ENCODE peak calls at places on chromosomes 6 and 20, in five cellular contexts. D, H, U, B and Q are unnamed samples.

GRCh38 chr20:8231038-8231437 is 99.0 kb downstream of the PLCB1 start:
- DNase-seq in H (no peak), U (no peak), D (no peak), B (no peak), Q (no peak)

GRCh38 chr20:59939052-59939878 is 840 bp downstream of the PPP1R3D start:
- DNase-seq in U (no peak), D (no peak), B (no peak), H (peak; percentile 20), Q (no peak)

GRCh38 chr6:100338090-100338489 is 126.6 kb downstream of the SIM1 start:
- DNase-seq in D (no peak), H (no peak), B (no peak), U (no peak), Q (no peak)

GRCh38 chr20:48360338-48360698 is 467.5 kb downstream of the PREX1 start:
- DNase-seq in H (no peak), B (no peak), D (no peak), U (no peak), Q (no peak)

GRCh38 chr20:45704969-45705637 is at the start of gene WFDC10B:
- DNase-seq in H (no peak), D (no peak), B (no peak), U (no peak), Q (no peak)

GRCh38 chr20:54668271-54669053 is 193.1 kb downstream of the DOK5 start:
- DNase-seq in H (peak; percentile 1), B (no peak), D (peak; percentile 58), U (peak; percentile 26), Q (peak; percentile 53)

GRCh38 chr6:16741112-16742016 is 19.9 kb downstream of the ATXN1 start:
- DNase-seq in D (no peak), H (peak; percentile 99), B (no peak), U (no peak), Q (peak; percentile 84)

GRCh38 chr20:63572788-63573738 is 976 bp downstream of the HELZ2 start:
- DNase-seq in B (no peak), H (no peak), U (peak; percentile 49), D (no peak), Q (peak; percentile 10)

GRCh38 chr6:111872521-111873177 is 603 bp downstream of the FYN start:
- DNase-seq in U (no peak), D (peak; percentile 34), B (peak; percentile 52), H (peak; percentile 25), Q (peak; percentile 75)

GRCh38 chr6:152981989-152982767 is 663 bp downstream of the FBXO5 start:
- DNase-seq in B (no peak), U (no peak), D (no peak), H (no peak), Q (no peak)

GRCh38 chr20:36202891-36203338 is 33.4 kb upstream of the AAR2 start:
- DNase-seq in H (peak; percentile 22), U (peak; percentile 48), D (peak; percentile 66), B (peak; percentile 52), Q (peak; percentile 74)

GRCh38 chr6:55758156-55758942 is 117.0 kb downstream of the BMP5 start:
- DNase-seq in U (peak; percentile 57), H (peak; percentile 73), D (no peak), B (no peak), Q (peak; percentile 96)

GRCh38 chr6:109739671-109740070 is 48.6 kb downstream of the FIG4 start:
- DNase-seq in B (no peak), U (no peak), H (no peak), D (no peak), Q (no peak)

GRCh38 chr6:138651491-138651890 is 122.1 kb upstream of the CCDC28A start:
- DNase-seq in D (no peak), B (no peak), U (no peak), H (no peak), Q (no peak)

GRCh38 chr6:139655783-139656705 is 281.6 kb upstream of the CITED2 start:
- DNase-seq in U (peak; percentile 79), D (no peak), B (no peak), H (no peak), Q (no peak)

GRCh38 chr6:72553531-72554202 is 68.2 kb upstream of the KCNQ5 start:
- DNase-seq in D (peak; percentile 8), U (peak; percentile 49), H (peak; percentile 96), B (no peak), Q (peak; percentile 90)

GRCh38 chr6:14799928-14800327 is 445.9 kb upstream of the JARID2 start:
- DNase-seq in H (peak; percentile 71), U (peak; percentile 75), B (no peak), D (peak; percentile 67), Q (peak; percentile 60)

GRCh38 chr6:120354452-120355098 is 979.7 kb downstream of the TBC1D32 start:
- DNase-seq in D (no peak), B (no peak), H (peak; percentile 49), U (no peak), Q (no peak)

GRCh38 chr6:27139753-27140522 is 107.6 kb upstream of the PRSS16 start:
- DNase-seq in U (peak; percentile 48), H (peak; percentile 33), D (peak; percentile 27), B (no peak), Q (no peak)

GRCh38 chr6:134247271-134247833 is 70.6 kb downstream of the SGK1 start:
- DNase-seq in D (no peak), B (peak; percentile 47), H (no peak), U (no peak), Q (no peak)

GRCh38 chr6:117534974-117535373 is 52.5 kb downstream of the DCBLD1 start:
- DNase-seq in D (no peak), H (no peak), U (no peak), B (no peak), Q (no peak)

GRCh38 chr20:48298851-48299484 is 513.7 kb upstream of the SULF2 start:
- DNase-seq in U (peak; percentile 76), D (no peak), B (no peak), H (peak; percentile 90), Q (peak; percentile 91)

GRCh38 chr20:62952373-62953166 is at the start of gene SLC17A9:
- DNase-seq in H (peak; percentile 39), D (peak; percentile 30), B (no peak), U (no peak), Q (peak; percentile 67)

GRCh38 chr20:38748863-38749153 is 548 bp downstream of the ACTR5 start:
- DNase-seq in H (no peak), B (no peak), D (no peak), U (peak; percentile 15), Q (no peak)

GRCh38 chr6:108544586-108544985 is 16.1 kb upstream of the FOXO3 start:
- DNase-seq in H (no peak), U (no peak), B (no peak), D (no peak), Q (peak; percentile 75)

GRCh38 chr6:37011656-37012378 is 6.4 kb downstream of the FGD2 start:
- DNase-seq in H (peak; percentile 34), B (no peak), U (no peak), D (no peak), Q (peak; percentile 47)

GRCh38 chr20:57941572-57942381 is 232.0 kb upstream of the PMEPA1 start:
- DNase-seq in B (no peak), H (no peak), U (peak; percentile 31), D (no peak), Q (no peak)

GRCh38 chr6:35368038-35368887 is 25.9 kb downstream of the PPARD start:
- DNase-seq in U (peak; percentile 55), H (peak; percentile 84), B (no peak), D (no peak), Q (peak; percentile 62)

GRCh38 chr6:1781152-1781848 is 171.6 kb downstream of the FOXC1 start:
- DNase-seq in B (no peak), D (no peak), U (no peak), H (peak; percentile 23), Q (no peak)

GRCh38 chr6:159017757-159018559 is 18.0 kb upstream of the RSPH3 start:
- DNase-seq in D (no peak), B (no peak), U (no peak), H (no peak), Q (no peak)
- H3K4me1 ChIP-seq in D (no peaks in the 10 kb centered on the region), B (peaks cover 19% of the 10 kb centered on the region), U (no peaks in the 10 kb centered on the region), H (no peaks in the 10 kb centered on the region), Q (no peaks in the 10 kb centered on the region)

GRCh38 chr20:53606364-53606985 is 12.8 kb upstream of the ZNF217 start:
- DNase-seq in H (peak; percentile 84), B (no peak), D (no peak), U (no peak), Q (peak; percentile 44)

GRCh38 chr20:53608456-53609413 is 15.1 kb upstream of the ZNF217 start:
- DNase-seq in H (no peak), U (no peak), B (no peak), D (no peak), Q (no peak)

GRCh38 chr20:53609501-53610445 is 16.1 kb upstream of the ZNF217 start:
- DNase-seq in D (no peak), B (peak; percentile 56), H (peak; percentile 58), U (peak; percentile 88), Q (peak; percentile 41)

GRCh38 chr20:53611449-53611894 is 17.8 kb upstream of the ZNF217 start:
- DNase-seq in B (no peak), U (peak; percentile 90), H (peak; percentile 100), D (peak; percentile 71), Q (peak; percentile 94)

DNA sequence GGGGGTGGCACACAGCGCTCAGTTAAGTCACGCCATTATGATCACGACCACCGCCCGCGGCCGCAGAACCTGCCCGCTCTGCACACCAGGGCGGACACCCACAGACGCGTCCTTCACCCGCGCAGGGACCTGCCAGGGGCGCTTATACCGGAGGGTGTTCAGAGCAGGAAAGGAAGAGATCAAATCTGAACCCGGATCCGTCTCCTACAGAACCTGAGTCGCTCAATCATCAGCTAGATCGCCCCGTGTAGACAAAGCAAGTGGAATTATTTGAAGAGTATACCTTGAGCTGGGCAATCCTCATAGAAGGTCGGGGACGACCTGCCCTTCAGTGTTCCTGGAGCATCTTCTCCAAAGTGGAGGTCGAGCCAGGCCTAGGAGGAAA is 14.4 kb upstream of the ZNF217 start:
- DNase-seq in B (no peak), H (no peak), U (no peak), D (no peak), Q (no peak)
- H3K4me3 ChIP-seq in B (peak overlapping the region; percentile 37), H (no peak overlapping the region), U (no peak overlapping the region), D (no peak overlapping the region), Q (no peak overlapping the region)

DNA sequence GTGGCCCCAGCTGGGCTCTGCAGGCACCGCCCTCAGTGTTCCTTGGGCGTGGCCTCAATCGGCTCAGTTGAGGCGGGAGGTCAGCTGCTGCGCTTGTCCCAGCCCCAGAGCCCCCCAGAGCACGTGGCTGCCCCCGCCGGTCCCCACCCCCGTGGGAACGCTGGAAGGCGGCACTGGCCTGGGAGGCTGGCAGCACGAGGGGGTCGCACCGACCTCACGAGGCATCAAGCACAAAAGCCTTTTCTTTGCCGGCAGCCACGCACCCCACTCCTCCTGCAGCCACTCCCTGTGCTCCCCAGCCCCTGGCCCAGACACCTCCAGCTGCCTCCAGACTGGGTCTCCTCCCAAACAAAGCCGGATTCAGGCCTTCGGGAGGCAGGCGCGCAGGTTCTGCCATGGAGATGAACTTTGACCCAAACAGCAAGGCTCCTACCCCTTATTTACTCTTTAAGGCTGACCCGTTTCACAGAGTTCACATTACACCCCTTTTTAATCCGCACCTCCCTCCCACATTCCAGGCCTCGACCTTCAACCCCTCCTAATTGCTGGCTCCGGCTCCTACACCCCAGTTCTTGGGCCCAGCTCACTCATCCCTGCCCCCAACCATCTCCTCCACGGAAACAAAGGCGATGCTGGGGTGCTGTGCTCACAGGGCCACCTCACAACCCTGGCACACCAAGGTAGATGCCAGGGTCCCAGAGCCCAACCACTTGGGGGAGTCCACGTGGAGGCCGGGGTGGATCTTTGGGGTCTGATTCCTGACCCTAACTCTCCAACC is 111.7 kb downstream of the NOL4L start:
- DNase-seq in U (no peak), D (no peak), B (no peak), H (no peak), Q (no peak)
- H3K4me1 ChIP-seq in U (peaks cover 50% of the 10 kb centered on the region), D (peaks cover 40% of the 10 kb centered on the region), B (peaks cover 32% of the 10 kb centered on the region), H (peaks cover 24% of the 10 kb centered on the region), Q (peaks cover 35% of the 10 kb centered on the region)

GRCh38 chr6:158649289-158650143 is at the start of gene SYTL3:
- DNase-seq in H (peak; percentile 88), B (peak; percentile 76), U (no peak), D (no peak), Q (no peak)
- H3K4me3 ChIP-seq in H (no peak within 1 kb of the TSS), B (no peak within 1 kb of the TSS), U (no peak within 1 kb of the TSS), D (no peak within 1 kb of the TSS), Q (peak within 1 kb of the TSS; percentile 32)